ENCODE peak calls at places on chromosome 5, in five cellular contexts. Z is H9; B is activated CD8-positive, alpha-beta memory T cell treated with anti-CD3 and anti-CD28 coated beads, Interleukin-2, amount 10 ng/mL, durations not matched to agents 7 days and 5 days; A is iris pigment epithelial cell; U is Calu3. P is an unnamed sample.

GRCh38 chr5:180784497-180785097 is 18.0 kb downstream of the MGAT1 start:
- DNase-seq in Z (peak), B (peak), A (peak), U (peak), P (peak)

GRCh38 chr5:111738118-111738517 is 18.9 kb downstream of the NREP start:
- DNase-seq in Z (no peak), B (no peak), A (no peak), U (no peak), P (no peak)

GRCh38 chr5:99083197-99083596 is 154.4 kb upstream of the CHD1 start:
- DNase-seq in Z (no peak), B (no peak), A (no peak), U (no peak), P (no peak)

GRCh38 chr5:101543780-101544179 is 640.7 kb upstream of the ST8SIA4 start:
- DNase-seq in Z (no peak), B (no peak), A (peak), U (no peak), P (no peak)

GRCh38 chr5:57956606-57957005 is 474.0 kb upstream of the ACTBL2 start:
- DNase-seq in Z (no peak), B (no peak), A (no peak), U (no peak), P (no peak)

GRCh38 chr5:122050959-122051358 is 27.1 kb downstream of the LOX start:
- DNase-seq in Z (no peak), B (no peak), A (no peak), U (no peak), P (no peak)

GRCh38 chr5:126007841-126008240 is 415.4 kb upstream of the GRAMD2B start:
- DNase-seq in Z (no peak), B (no peak), A (peak), U (no peak), P (peak)

GRCh38 chr5:54644226-54644625 is 126.7 kb downstream of the SNX18 start:
- DNase-seq in Z (no peak), B (no peak), A (peak), U (peak), P (peak)

GRCh38 chr5:57435701-57436134 is 46.9 kb downstream of the ACTBL2 start:
- DNase-seq in Z (no peak), B (no peak), A (peak), U (peak), P (peak)

GRCh38 chr5:104513194-104513602 is 950.6 kb upstream of the NUDT12 start:
- DNase-seq in Z (no peak), B (no peak), A (peak), U (no peak), P (peak)

GRCh38 chr5:134247825-134248224 is 22.0 kb upstream of the PPP2CA start:
- DNase-seq in Z (peak), B (no peak), A (no peak), U (no peak), P (no peak)

GRCh38 chr5:8114597-8115266 is 245.8 kb downstream of the MTRR start:
- DNase-seq in Z (peak), B (no peak), A (no peak), U (no peak), P (no peak)

GRCh38 chr5:64690417-64691151 is at the start of gene SHISAL2B:
- DNase-seq in Z (peak), B (no peak), A (peak), U (peak), P (peak)

GRCh38 chr5:150644058-150644457 is 3.6 kb downstream of the SYNPO start:
- DNase-seq in Z (no peak), B (no peak), A (no peak), U (no peak), P (no peak)

GRCh38 chr5:2015116-2015848 is 132.6 kb upstream of the IRX4 start:
- DNase-seq in Z (no peak), B (peak), A (no peak), U (no peak), P (no peak)

GRCh38 chr5:19886123-19886921 is 101.7 kb downstream of the CDH18 start:
- DNase-seq in Z (no peak), B (no peak), A (peak), U (no peak), P (peak)

GRCh38 chr5:135921388-135921787 is 25.7 kb upstream of the IL9 start:
- DNase-seq in Z (no peak), B (no peak), A (peak), U (no peak), P (peak)

GRCh38 chr5:54470677-54471076 is 15.2 kb downstream of the HSPB3 start:
- DNase-seq in Z (no peak), B (no peak), A (peak), U (no peak), P (peak)

GRCh38 chr5:135213034-135213386 is 179.0 kb upstream of the PITX1 start:
- DNase-seq in Z (peak), B (no peak), A (no peak), U (no peak), P (no peak)

GRCh38 chr5:132103380-132103951 is 29.9 kb downstream of the CSF2 start:
- DNase-seq in Z (no peak), B (peak), A (peak), U (peak), P (peak)

GRCh38 chr5:149838881-149839739 is 105.5 kb downstream of the PDE6A start:
- DNase-seq in Z (no peak), B (no peak), A (peak), U (peak), P (peak)

GRCh38 chr5:134103998-134104612 is 10.4 kb upstream of the TCF7 start:
- DNase-seq in Z (no peak), B (no peak), A (no peak), U (no peak), P (no peak)

GRCh38 chr5:167800405-167800804 is 491.0 kb upstream of the WWC1 start:
- DNase-seq in Z (no peak), B (no peak), A (no peak), U (no peak), P (no peak)